ENCODE peak calls at places on chromosome 2, in ten cellular contexts. One of them, this sample, is unnamed.

GRCh38 chr2:189519631-189520387 is 60.8 kb downstream of the SLC40A1 start:
- DNase-seq in GM10248: no peak
- DNase-seq in activated naive CD8-positive, alpha-beta T cell treated with anti-CD3 and anti-CD28 coated beads for 36 hours: no peak
- DNase-seq in right cardiac atrium: no peak
- DNase-seq in COR-L47: no peak
- DNase-seq in aorta: no peak
- DNase-seq in RWPE1: no peak
- DNase-seq in RCC 7860: no peak
- DNase-seq in A549: no peak
- DNase-seq in effector memory CD8-positive, alpha-beta T cell: no peak
- DNase-seq in this sample: no peak

GRCh38 chr2:165803123-165803760 is 9.2 kb upstream of the GALNT3 start:
- DNase-seq in GM10248: no peak
- DNase-seq in A549: no peak
- DNase-seq in RWPE1: no peak
- DNase-seq in right cardiac atrium: no peak
- DNase-seq in RCC 7860: peak; percentile 6
- DNase-seq in activated naive CD8-positive, alpha-beta T cell treated with anti-CD3 and anti-CD28 coated beads for 36 hours: no peak
- DNase-seq in effector memory CD8-positive, alpha-beta T cell: no peak
- DNase-seq in aorta: no peak
- DNase-seq in COR-L47: no peak
- DNase-seq in this sample: no peak

GRCh38 chr2:28327963-28328922 is 64.4 kb upstream of the FOSL2 start:
- DNase-seq in GM10248: no peak
- DNase-seq in activated naive CD8-positive, alpha-beta T cell treated with anti-CD3 and anti-CD28 coated beads for 36 hours: no peak
- DNase-seq in right cardiac atrium: no peak
- DNase-seq in aorta: no peak
- DNase-seq in effector memory CD8-positive, alpha-beta T cell: no peak
- DNase-seq in RWPE1: no peak
- DNase-seq in RCC 7860: peak; percentile 14
- DNase-seq in A549: no peak
- DNase-seq in COR-L47: no peak
- DNase-seq in this sample: peak; percentile 53

GRCh38 chr2:82182270-82182669 is 1877.7 kb upstream of the LRRTM1 start:
- DNase-seq in activated naive CD8-positive, alpha-beta T cell treated with anti-CD3 and anti-CD28 coated beads for 36 hours: no peak
- DNase-seq in RCC 7860: no peak
- DNase-seq in COR-L47: no peak
- DNase-seq in A549: no peak
- DNase-seq in effector memory CD8-positive, alpha-beta T cell: no peak
- DNase-seq in aorta: no peak
- DNase-seq in right cardiac atrium: no peak
- DNase-seq in RWPE1: peak; percentile 50
- DNase-seq in GM10248: no peak
- DNase-seq in this sample: no peak

GRCh38 chr2:227608469-227609338 is 5.9 kb downstream of the SCYGR3 start:
- DNase-seq in RWPE1: no peak
- DNase-seq in COR-L47: no peak
- DNase-seq in RCC 7860: no peak
- DNase-seq in effector memory CD8-positive, alpha-beta T cell: no peak
- DNase-seq in GM10248: no peak
- DNase-seq in aorta: no peak
- DNase-seq in A549: no peak
- DNase-seq in activated naive CD8-positive, alpha-beta T cell treated with anti-CD3 and anti-CD28 coated beads for 36 hours: peak; percentile 8
- DNase-seq in right cardiac atrium: no peak
- DNase-seq in this sample: peak; percentile 51

GRCh38 chr2:53004413-53004812 is 763.2 kb upstream of the CHAC2 start:
- DNase-seq in RWPE1: no peak
- DNase-seq in RCC 7860: no peak
- DNase-seq in A549: no peak
- DNase-seq in activated naive CD8-positive, alpha-beta T cell treated with anti-CD3 and anti-CD28 coated beads for 36 hours: no peak
- DNase-seq in COR-L47: no peak
- DNase-seq in right cardiac atrium: no peak
- DNase-seq in aorta: no peak
- DNase-seq in GM10248: no peak
- DNase-seq in effector memory CD8-positive, alpha-beta T cell: no peak
- DNase-seq in this sample: no peak

GRCh38 chr2:133972786-133973185 is 281.1 kb upstream of the MGAT5 start:
- DNase-seq in activated naive CD8-positive, alpha-beta T cell treated with anti-CD3 and anti-CD28 coated beads for 36 hours: no peak
- DNase-seq in RWPE1: no peak
- DNase-seq in aorta: no peak
- DNase-seq in right cardiac atrium: peak; percentile 47
- DNase-seq in effector memory CD8-positive, alpha-beta T cell: no peak
- DNase-seq in GM10248: no peak
- DNase-seq in RCC 7860: no peak
- DNase-seq in COR-L47: no peak
- DNase-seq in A549: no peak
- DNase-seq in this sample: no peak

GRCh38 chr2:181615086-181615635 is 41.7 kb downstream of the CERKL start:
- DNase-seq in activated naive CD8-positive, alpha-beta T cell treated with anti-CD3 and anti-CD28 coated beads for 36 hours: no peak
- DNase-seq in RWPE1: no peak
- DNase-seq in RCC 7860: no peak
- DNase-seq in GM10248: no peak
- DNase-seq in A549: no peak
- DNase-seq in right cardiac atrium: no peak
- DNase-seq in effector memory CD8-positive, alpha-beta T cell: no peak
- DNase-seq in aorta: no peak
- DNase-seq in COR-L47: no peak
- DNase-seq in this sample: no peak

GRCh38 chr2:142306126-142306525 is 175.3 kb upstream of the LRP1B start:
- DNase-seq in A549: no peak
- DNase-seq in GM10248: no peak
- DNase-seq in right cardiac atrium: no peak
- DNase-seq in activated naive CD8-positive, alpha-beta T cell treated with anti-CD3 and anti-CD28 coated beads for 36 hours: no peak
- DNase-seq in COR-L47: no peak
- DNase-seq in RWPE1: no peak
- DNase-seq in effector memory CD8-positive, alpha-beta T cell: no peak
- DNase-seq in aorta: no peak
- DNase-seq in RCC 7860: no peak
- DNase-seq in this sample: no peak

GRCh38 chr2:130727286-130727924 is 1.5 kb upstream of the GPR148 start:
- DNase-seq in RWPE1: peak; percentile 77
- DNase-seq in activated naive CD8-positive, alpha-beta T cell treated with anti-CD3 and anti-CD28 coated beads for 36 hours: peak; percentile 90
- DNase-seq in RCC 7860: peak; percentile 5
- DNase-seq in A549: peak; percentile 88
- DNase-seq in aorta: peak; percentile 89
- DNase-seq in COR-L47: peak; percentile 64
- DNase-seq in effector memory CD8-positive, alpha-beta T cell: peak; percentile 93
- DNase-seq in right cardiac atrium: peak; percentile 94
- DNase-seq in GM10248: peak; percentile 82
- DNase-seq in this sample: no peak

GRCh38 chr2:224749136-224749535 is 33.0 kb upstream of the CCDC195 start:
- DNase-seq in RWPE1: peak; percentile 6
- DNase-seq in GM10248: no peak
- DNase-seq in right cardiac atrium: no peak
- DNase-seq in activated naive CD8-positive, alpha-beta T cell treated with anti-CD3 and anti-CD28 coated beads for 36 hours: no peak
- DNase-seq in RCC 7860: no peak
- DNase-seq in effector memory CD8-positive, alpha-beta T cell: no peak
- DNase-seq in aorta: no peak
- DNase-seq in COR-L47: no peak
- DNase-seq in A549: peak; percentile 13
- DNase-seq in this sample: no peak

GRCh38 chr2:22998368-22998767 is 386.6 kb upstream of the KLHL29 start:
- DNase-seq in RCC 7860: no peak
- DNase-seq in COR-L47: no peak
- DNase-seq in aorta: no peak
- DNase-seq in right cardiac atrium: no peak
- DNase-seq in effector memory CD8-positive, alpha-beta T cell: no peak
- DNase-seq in A549: no peak
- DNase-seq in activated naive CD8-positive, alpha-beta T cell treated with anti-CD3 and anti-CD28 coated beads for 36 hours: no peak
- DNase-seq in GM10248: no peak
- DNase-seq in RWPE1: no peak
- DNase-seq in this sample: no peak

GRCh38 chr2:101697794-101698418 is 399 bp downstream of the MAP4K4 start:
- DNase-seq in aorta: no peak
- DNase-seq in activated naive CD8-positive, alpha-beta T cell treated with anti-CD3 and anti-CD28 coated beads for 36 hours: peak; percentile 43
- DNase-seq in right cardiac atrium: peak; percentile 66
- DNase-seq in RCC 7860: no peak
- DNase-seq in COR-L47: no peak
- DNase-seq in GM10248: no peak
- DNase-seq in RWPE1: peak; percentile 17
- DNase-seq in effector memory CD8-positive, alpha-beta T cell: no peak
- DNase-seq in A549: no peak
- DNase-seq in this sample: no peak

GRCh38 chr2:10084567-10084910 is 4.3 kb upstream of the CYS1 start:
- DNase-seq in effector memory CD8-positive, alpha-beta T cell: no peak
- DNase-seq in A549: no peak
- DNase-seq in GM10248: no peak
- DNase-seq in right cardiac atrium: no peak
- DNase-seq in activated naive CD8-positive, alpha-beta T cell treated with anti-CD3 and anti-CD28 coated beads for 36 hours: no peak
- DNase-seq in aorta: no peak
- DNase-seq in COR-L47: no peak
- DNase-seq in RWPE1: no peak
- DNase-seq in RCC 7860: no peak
- DNase-seq in this sample: no peak

GRCh38 chr2:136015688-136016087 is 30.3 kb upstream of the DARS1 start:
- DNase-seq in RWPE1: no peak
- DNase-seq in effector memory CD8-positive, alpha-beta T cell: no peak
- DNase-seq in aorta: no peak
- DNase-seq in right cardiac atrium: no peak
- DNase-seq in COR-L47: no peak
- DNase-seq in A549: no peak
- DNase-seq in GM10248: no peak
- DNase-seq in activated naive CD8-positive, alpha-beta T cell treated with anti-CD3 and anti-CD28 coated beads for 36 hours: no peak
- DNase-seq in RCC 7860: no peak
- DNase-seq in this sample: no peak

GRCh38 chr2:61456746-61457420 is 14.0 kb downstream of the USP34 start:
- DNase-seq in RCC 7860: no peak
- DNase-seq in COR-L47: no peak
- DNase-seq in RWPE1: no peak
- DNase-seq in A549: no peak
- DNase-seq in activated naive CD8-positive, alpha-beta T cell treated with anti-CD3 and anti-CD28 coated beads for 36 hours: no peak
- DNase-seq in right cardiac atrium: no peak
- DNase-seq in aorta: no peak
- DNase-seq in GM10248: no peak
- DNase-seq in effector memory CD8-positive, alpha-beta T cell: no peak
- DNase-seq in this sample: peak; percentile 43

GRCh38 chr2:127078028-127078427 is 28.9 kb downstream of the BIN1 start:
- DNase-seq in GM10248: no peak
- DNase-seq in RWPE1: no peak
- DNase-seq in RCC 7860: no peak
- DNase-seq in activated naive CD8-positive, alpha-beta T cell treated with anti-CD3 and anti-CD28 coated beads for 36 hours: no peak
- DNase-seq in right cardiac atrium: no peak
- DNase-seq in COR-L47: no peak
- DNase-seq in effector memory CD8-positive, alpha-beta T cell: no peak
- DNase-seq in A549: no peak
- DNase-seq in aorta: no peak
- DNase-seq in this sample: no peak

GRCh38 chr2:176130153-176130916 is 830 bp downstream of the HOXD8 start:
- DNase-seq in right cardiac atrium: no peak
- DNase-seq in COR-L47: peak; percentile 50
- DNase-seq in GM10248: no peak
- DNase-seq in effector memory CD8-positive, alpha-beta T cell: no peak
- DNase-seq in aorta: no peak
- DNase-seq in RCC 7860: no peak
- DNase-seq in RWPE1: peak; percentile 49
- DNase-seq in activated naive CD8-positive, alpha-beta T cell treated with anti-CD3 and anti-CD28 coated beads for 36 hours: peak; percentile 37
- DNase-seq in A549: peak; percentile 59
- DNase-seq in this sample: peak; percentile 90

GRCh38 chr2:58919316-58919715 is 678.2 kb upstream of the FANCL start:
- DNase-seq in effector memory CD8-positive, alpha-beta T cell: no peak
- DNase-seq in aorta: no peak
- DNase-seq in RCC 7860: no peak
- DNase-seq in A549: no peak
- DNase-seq in right cardiac atrium: no peak
- DNase-seq in COR-L47: no peak
- DNase-seq in activated naive CD8-positive, alpha-beta T cell treated with anti-CD3 and anti-CD28 coated beads for 36 hours: no peak
- DNase-seq in RWPE1: no peak
- DNase-seq in GM10248: no peak
- DNase-seq in this sample: no peak

GRCh38 chr2:238267341-238267710 is 21.1 kb downstream of the PER2 start:
- DNase-seq in RWPE1: peak; percentile 79
- DNase-seq in GM10248: no peak
- DNase-seq in RCC 7860: peak; percentile 67
- DNase-seq in A549: no peak
- DNase-seq in right cardiac atrium: peak; percentile 0
- DNase-seq in aorta: peak; percentile 17
- DNase-seq in activated naive CD8-positive, alpha-beta T cell treated with anti-CD3 and anti-CD28 coated beads for 36 hours: no peak
- DNase-seq in COR-L47: no peak
- DNase-seq in effector memory CD8-positive, alpha-beta T cell: no peak
- DNase-seq in this sample: no peak

GRCh38 chr2:238462782-238463396 is 36.2 kb downstream of the ASB1 start:
- DNase-seq in right cardiac atrium: no peak
- DNase-seq in GM10248: peak; percentile 61
- DNase-seq in effector memory CD8-positive, alpha-beta T cell: peak; percentile 12
- DNase-seq in aorta: no peak
- DNase-seq in activated naive CD8-positive, alpha-beta T cell treated with anti-CD3 and anti-CD28 coated beads for 36 hours: no peak
- DNase-seq in COR-L47: peak; percentile 17
- DNase-seq in RWPE1: peak; percentile 54
- DNase-seq in A549: peak; percentile 64
- DNase-seq in RCC 7860: peak; percentile 52
- DNase-seq in this sample: no peak

GRCh38 chr2:216346781-216347180 is 25.5 kb downstream of the MARCHF4 start:
- DNase-seq in right cardiac atrium: no peak
- DNase-seq in aorta: no peak
- DNase-seq in activated naive CD8-positive, alpha-beta T cell treated with anti-CD3 and anti-CD28 coated beads for 36 hours: no peak
- DNase-seq in RWPE1: no peak
- DNase-seq in effector memory CD8-positive, alpha-beta T cell: no peak
- DNase-seq in COR-L47: no peak
- DNase-seq in RCC 7860: no peak
- DNase-seq in GM10248: no peak
- DNase-seq in A549: no peak
- DNase-seq in this sample: no peak

GRCh38 chr2:145157626-145158025 is 637.7 kb upstream of the ZEB2 start:
- DNase-seq in right cardiac atrium: no peak
- DNase-seq in activated naive CD8-positive, alpha-beta T cell treated with anti-CD3 and anti-CD28 coated beads for 36 hours: no peak
- DNase-seq in A549: no peak
- DNase-seq in GM10248: no peak
- DNase-seq in RCC 7860: no peak
- DNase-seq in COR-L47: no peak
- DNase-seq in effector memory CD8-positive, alpha-beta T cell: no peak
- DNase-seq in aorta: no peak
- DNase-seq in RWPE1: no peak
- DNase-seq in this sample: no peak

GRCh38 chr2:235594041-235594440 is 100.2 kb downstream of the AGAP1 start:
- DNase-seq in GM10248: peak; percentile 49
- DNase-seq in effector memory CD8-positive, alpha-beta T cell: no peak
- DNase-seq in A549: peak; percentile 84
- DNase-seq in activated naive CD8-positive, alpha-beta T cell treated with anti-CD3 and anti-CD28 coated beads for 36 hours: no peak
- DNase-seq in RWPE1: peak; percentile 53
- DNase-seq in COR-L47: peak; percentile 54
- DNase-seq in RCC 7860: peak; percentile 77
- DNase-seq in right cardiac atrium: no peak
- DNase-seq in aorta: no peak
- DNase-seq in this sample: no peak

This sample was measured in mesenteric fat pad.